ENCODE peak calls at places on chromosomes 6 and 20, in five cellular contexts. N is H9, M is IMR-90, C is mesendoderm, B is neuronal stem cell. J is an unnamed sample.

GRCh38 chr6:25016311-25016710 is 80.6 kb upstream of the RIPOR2 start:
- DNase-seq in N (no peak), M (no peak), C (no peak), B (no peak), J (peak)

GRCh38 chr6:107565165-107565723 is 75.3 kb downstream of the SOBP start:
- DNase-seq in N (no peak), M (no peak), C (no peak), B (no peak), J (no peak)

GRCh38 chr6:33744001-33744848 is 2.5 kb downstream of the IP6K3 start:
- DNase-seq in N (peak), M (peak), C (peak), B (peak), J (peak)

GRCh38 chr20:48126227-48126740 is 341.0 kb upstream of the SULF2 start:
- DNase-seq in N (no peak), M (no peak), C (peak), B (no peak), J (no peak)

GRCh38 chr6:72947534-72947933 is 277.8 kb downstream of the KHDC1L start:
- DNase-seq in N (no peak), M (no peak), C (no peak), B (no peak), J (no peak)

GRCh38 chr6:3965071-3965718 is 113.7 kb downstream of the FAM217A start:
- DNase-seq in N (no peak), M (no peak), C (no peak), B (no peak), J (no peak)

GRCh38 chr20:64242797-64243475 is 12.6 kb upstream of the PCMTD2 start:
- DNase-seq in N (no peak), M (no peak), C (no peak), B (no peak), J (no peak)

GRCh38 chr6:82182756-82183155 is 64.8 kb downstream of the IBTK start:
- DNase-seq in N (no peak), M (peak), C (peak), B (no peak), J (peak)

GRCh38 chr6:116190550-116190949 is 63.3 kb downstream of the TSPYL4 start:
- DNase-seq in N (no peak), M (peak), C (no peak), B (no peak), J (no peak)

GRCh38 chr6:149636116-149636515 is 12.4 kb downstream of the KATNA1 start:
- DNase-seq in N (no peak), M (peak), C (peak), B (no peak), J (peak)

GRCh38 chr6:106527111-106527510 is 102.2 kb downstream of the RTN4IP1 start:
- DNase-seq in N (no peak), M (no peak), C (no peak), B (no peak), J (no peak)

GRCh38 chr20:24791949-24792348 is 157.1 kb upstream of the CST7 start:
- DNase-seq in N (no peak), M (no peak), C (no peak), B (no peak), J (no peak)

GRCh38 chr6:39449022-39449421 is 126.5 kb upstream of the KCNK16 start:
- DNase-seq in N (no peak), M (no peak), C (no peak), B (no peak), J (no peak)

GRCh38 chr6:43817192-43817591 is 47.2 kb downstream of the VEGFA start:
- DNase-seq in N (peak), M (peak), C (peak), B (no peak), J (peak)

GRCh38 chr20:39632176-39632575 is 670.0 kb downstream of the DHX35 start:
- DNase-seq in N (no peak), M (no peak), C (no peak), B (no peak), J (no peak)

GRCh38 chr6:118325220-118325860 is 222.8 kb upstream of the PLN start:
- DNase-seq in N (no peak), M (peak), C (no peak), B (no peak), J (peak)

GRCh38 chr6:17640477-17640917 is 40.4 kb downstream of the FAM8A1 start:
- DNase-seq in N (no peak), M (peak), C (no peak), B (no peak), J (peak)

GRCh38 chr6:36947570-36948351 is 6.8 kb upstream of the PI16 start:
- DNase-seq in N (peak), M (peak), C (no peak), B (no peak), J (no peak)

GRCh38 chr6:21996425-21997207 is 300.2 kb downstream of the PRL start:
- DNase-seq in N (no peak), M (no peak), C (no peak), B (no peak), J (no peak)

GRCh38 chr20:38932457-38933120 is 6.4 kb downstream of the FAM83D start:
- DNase-seq in N (no peak), M (peak), C (peak), B (no peak), J (peak)

GRCh38 chr20:57388953-57389694 is 2.1 kb upstream of the RBM38 start:
- DNase-seq in N (peak), M (peak), C (peak), B (peak), J (peak)

GRCh38 chr6:116447496-116448011 is 13.6 kb upstream of the CALHM6 start:
- DNase-seq in N (no peak), M (peak), C (no peak), B (no peak), J (peak)

GRCh38 chr6:165701005-165701404 is 38.0 kb upstream of the PDE10A start:
- DNase-seq in N (no peak), M (peak), C (no peak), B (no peak), J (peak)

GRCh38 chr6:49909508-49910047 is 43.2 kb upstream of the CRISP1 start:
- DNase-seq in N (no peak), M (no peak), C (no peak), B (no peak), J (no peak)

GRCh38 chr6:49913656-49914055 is 47.3 kb upstream of the CRISP1 start:
- DNase-seq in N (peak), M (no peak), C (peak), B (no peak), J (no peak)

GRCh38 chr6:49915035-49915434 is 48.7 kb upstream of the CRISP1 start:
- DNase-seq in N (peak), M (no peak), C (peak), B (no peak), J (no peak)

GRCh38 chr6:49911252-49911651 is 44.9 kb upstream of the CRISP1 start:
- DNase-seq in N (peak), M (no peak), C (peak), B (no peak), J (no peak)

GRCh38 chr6:49912193-49912592 is 45.9 kb upstream of the CRISP1 start:
- DNase-seq in N (no peak), M (no peak), C (no peak), B (no peak), J (no peak)
- H3K18ac ChIP-seq in N (no peak), M (no peak), C (no peak), B (no peak), J (no peak)

GRCh38 chr20:50308513-50309279 is 118.1 kb downstream of the CEBPB start:
- DNase-seq in N (peak), M (peak), C (peak), B (no peak), J (peak)
- H3K18ac ChIP-seq in N (peak), M (peak), C (no peak), B (peak), J (peak)

DNA sequence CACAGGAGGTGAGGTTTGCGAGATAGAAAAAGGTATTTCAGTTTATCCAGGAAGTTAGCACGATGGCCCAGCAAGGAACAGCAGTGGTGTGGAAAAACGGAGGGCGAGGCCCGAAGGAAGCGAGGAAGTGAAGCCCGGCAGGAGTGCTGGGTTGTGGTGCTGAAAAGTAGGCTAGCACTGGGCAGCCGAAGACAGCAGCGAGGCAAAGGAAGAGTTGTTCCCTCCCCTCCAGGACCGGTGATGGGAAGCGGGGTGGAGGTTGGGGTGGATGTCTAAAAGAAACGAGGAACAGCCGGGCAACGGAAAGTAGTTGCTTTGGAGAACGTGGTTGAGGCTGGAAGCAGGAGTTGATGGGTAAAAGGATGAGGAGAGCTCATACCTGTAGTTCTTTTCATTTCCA is 1.4 kb downstream of the METTL24 start:
- DNase-seq in N (peak), M (no peak), C (peak), B (no peak), J (no peak)
- H3K18ac ChIP-seq in N (no peak), M (no peak), C (no peak), B (no peak), J (no peak)

DNA sequence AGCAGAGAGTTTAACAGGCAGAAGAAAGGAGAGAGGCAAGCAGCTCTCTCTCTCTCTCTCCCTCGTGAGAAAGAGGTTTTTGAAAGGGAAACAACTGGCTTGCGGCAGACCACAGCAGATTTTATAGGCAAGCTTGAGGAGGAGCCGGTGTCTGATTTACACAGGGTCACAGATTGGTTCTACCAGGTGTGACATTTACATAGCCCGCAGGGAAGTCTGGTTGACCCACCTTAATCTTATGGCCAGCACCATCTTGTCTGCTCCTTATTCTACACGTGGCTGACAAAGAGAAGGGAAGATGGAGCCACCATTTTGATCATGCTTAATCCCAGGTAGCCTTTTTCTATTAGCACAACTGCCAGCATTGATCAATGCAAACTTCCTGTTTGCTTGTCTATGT is 65.4 kb downstream of the OR2J2 start:
- DNase-seq in N (peak), M (no peak), C (no peak), B (no peak), J (no peak)
- H3K18ac ChIP-seq in N (no peak), M (no peak), C (no peak), B (no peak), J (no peak)

GRCh38 chr6:158850807-158851115 is 31.6 kb upstream of the EZR start:
- DNase-seq in N (no peak), M (peak), C (peak), B (no peak), J (no peak)

GRCh38 chr6:158853872-158854213 is 34.7 kb upstream of the EZR start:
- DNase-seq in N (no peak), M (no peak), C (no peak), B (no peak), J (peak)

GRCh38 chr6:158852312-158853071 is 33.3 kb upstream of the EZR start:
- DNase-seq in N (no peak), M (no peak), C (no peak), B (no peak), J (no peak)

GRCh38 chr6:158854214-158855101 is 35.3 kb upstream of the EZR start:
- DNase-seq in N (peak), M (peak), C (peak), B (no peak), J (peak)

DNA sequence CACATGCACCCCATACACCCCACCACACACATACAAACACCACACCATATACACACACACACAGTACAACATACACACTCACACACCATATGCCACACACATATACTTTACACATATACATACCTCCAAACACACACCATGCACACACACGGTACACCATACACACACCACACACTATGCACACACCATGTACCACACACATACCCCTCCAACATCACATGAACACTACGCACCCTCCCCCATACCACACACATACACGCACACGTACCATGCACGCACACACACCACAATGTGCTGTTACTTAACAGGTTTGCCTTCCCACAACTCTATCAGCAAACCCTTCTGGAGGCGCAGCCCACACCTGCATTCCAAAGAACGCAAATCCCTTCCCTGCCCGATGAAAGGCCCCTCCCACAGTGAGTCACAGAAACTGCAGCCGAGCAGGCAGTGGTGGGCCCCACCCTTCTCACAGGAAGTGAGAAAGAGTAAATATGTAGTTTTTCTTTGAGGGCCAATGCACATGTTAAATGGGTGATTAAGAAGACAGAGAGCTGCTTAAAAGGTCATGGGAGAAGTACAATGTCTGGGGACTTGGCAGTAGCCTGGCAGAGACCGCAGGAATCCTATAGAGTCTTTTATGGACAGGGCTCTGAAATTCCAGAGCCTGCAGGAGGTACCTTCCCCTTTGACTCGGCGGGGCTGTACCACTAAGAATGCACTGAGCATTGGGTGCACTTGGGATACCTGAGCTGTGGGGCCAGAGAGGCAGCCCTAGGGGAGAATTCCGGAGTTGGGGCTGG is 34.1 kb upstream of the EZR start:
- DNase-seq in N (peak), M (peak), C (peak), B (peak), J (peak)
- H3K18ac ChIP-seq in N (peak), M (peak), C (peak), B (peak), J (peak)

GRCh38 chr6:50716887-50717509 is 3.7 kb downstream of the TFAP2D start:
- DNase-seq in N (no peak), M (no peak), C (no peak), B (no peak), J (no peak)

GRCh38 chr6:50713977-50714486 is 706 bp downstream of the TFAP2D start:
- DNase-seq in N (no peak), M (no peak), C (no peak), B (no peak), J (no peak)

GRCh38 chr6:50713226-50713625 is at the start of gene TFAP2D:
- DNase-seq in N (no peak), M (no peak), C (no peak), B (no peak), J (no peak)

GRCh38 chr6:50712291-50712690 is 1.0 kb upstream of the TFAP2D start:
- DNase-seq in N (no peak), M (no peak), C (no peak), B (no peak), J (no peak)

GRCh38 chr6:50714487-50715379 is 1.4 kb downstream of the TFAP2D start:
- DNase-seq in N (peak), M (no peak), C (peak), B (no peak), J (no peak)
- H3K18ac ChIP-seq in N (no peak), M (no peak), C (no peak), B (peak), J (no peak)

J was measured in mesenchymal stem cell.